ENCODE peak calls at places on chromosomes 7 and 10, in eight cellular contexts. R is omental fat pad, B is GM20000, Q is HFFc6, C is GM12865, V is fibroblast of mammary gland, T is BE2C, E is epithelial cell of proximal tubule. M is an unnamed sample.

GRCh38 chr10:48289652-48290238 is 15.2 kb upstream of the FRMPD2 start:
- DNase-seq in R (no peak), B (peak), Q (no peak), C (peak), V (peak), T (peak), E (no peak), M (peak)

GRCh38 chr7:153472516-153472915 is 579.7 kb upstream of the DPP6 start:
- DNase-seq in R (no peak), B (no peak), Q (no peak), C (no peak), V (no peak), T (no peak), E (no peak), M (no peak)

GRCh38 chr7:45174966-45175765 is 17.6 kb downstream of the RAMP3 start:
- DNase-seq in R (no peak), B (no peak), Q (no peak), C (no peak), V (no peak), T (no peak), E (no peak), M (peak)

GRCh38 chr7:151046603-151047573 is 1.4 kb upstream of the ASIC3 start:
- DNase-seq in R (no peak), B (no peak), Q (peak), C (no peak), V (peak), T (peak), E (no peak), M (no peak)

GRCh38 chr7:522071-522937 is 2.7 kb upstream of the PDGFA start:
- DNase-seq in R (no peak), B (peak), Q (no peak), C (peak), V (peak), T (no peak), E (no peak), M (no peak)

GRCh38 chr7:20777377-20778062 is 9.2 kb downstream of the SP8 start:
- DNase-seq in R (no peak), B (no peak), Q (no peak), C (no peak), V (no peak), T (no peak), E (no peak), M (no peak)

GRCh38 chr7:74130518-74130917 is 43.6 kb upstream of the EIF4H start:
- DNase-seq in R (no peak), B (no peak), Q (no peak), C (no peak), V (no peak), T (no peak), E (no peak), M (no peak)

GRCh38 chr10:85446852-85447251 is 919.7 kb downstream of the GRID1 start:
- DNase-seq in R (no peak), B (no peak), Q (no peak), C (no peak), V (no peak), T (no peak), E (no peak), M (no peak)

GRCh38 chr7:151382079-151382885 is 27.6 kb downstream of the WDR86 start:
- DNase-seq in R (no peak), B (no peak), Q (no peak), C (no peak), V (no peak), T (no peak), E (no peak), M (no peak)

GRCh38 chr7:82335927-82336326 is 107.7 kb downstream of the CACNA2D1 start:
- DNase-seq in R (no peak), B (no peak), Q (peak), C (peak), V (peak), T (peak), E (no peak), M (no peak)

GRCh38 chr7:158646766-158647474 is 57.7 kb downstream of the NCAPG2 start:
- DNase-seq in R (no peak), B (no peak), Q (no peak), C (peak), V (no peak), T (peak), E (no peak), M (no peak)

GRCh38 chr7:131157530-131158243 is 170.0 kb upstream of the MKLN1 start:
- DNase-seq in R (no peak), B (no peak), Q (no peak), C (no peak), V (peak), T (no peak), E (peak), M (no peak)

GRCh38 chr7:138935438-138936079 is 45.6 kb downstream of the KIAA1549 start:
- DNase-seq in R (no peak), B (no peak), Q (peak), C (no peak), V (peak), T (peak), E (peak), M (no peak)

GRCh38 chr10:72418679-72419078 is 64.0 kb upstream of the DNAJB12 start:
- DNase-seq in R (no peak), B (no peak), Q (no peak), C (no peak), V (no peak), T (no peak), E (no peak), M (no peak)

GRCh38 chr7:41779918-41780317 is 77.0 kb upstream of the INHBA start:
- DNase-seq in R (no peak), B (no peak), Q (no peak), C (no peak), V (no peak), T (no peak), E (no peak), M (no peak)

GRCh38 chr10:75043256-75044121 is 68.0 kb upstream of the SAMD8 start:
- DNase-seq in R (no peak), B (peak), Q (no peak), C (no peak), V (no peak), T (no peak), E (no peak), M (peak)

GRCh38 chr10:30645340-30645827 is 15.8 kb upstream of the LYZL2 start:
- DNase-seq in R (no peak), B (no peak), Q (peak), C (no peak), V (peak), T (peak), E (no peak), M (no peak)

GRCh38 chr7:141042222-141043193 is 27.8 kb upstream of the MRPS33 start:
- DNase-seq in R (no peak), B (no peak), Q (no peak), C (no peak), V (no peak), T (no peak), E (peak), M (no peak)

GRCh38 chr7:124060528-124060927 is 27.7 kb upstream of the TMEM229A start:
- DNase-seq in R (no peak), B (no peak), Q (no peak), C (no peak), V (no peak), T (no peak), E (no peak), M (no peak)

GRCh38 chr10:18195060-18195799 is 55.0 kb downstream of the CACNB2 start:
- DNase-seq in R (no peak), B (no peak), Q (no peak), C (no peak), V (peak), T (no peak), E (no peak), M (no peak)

GRCh38 chr7:144784943-144785342 is 50.9 kb downstream of the TPK1 start:
- DNase-seq in R (no peak), B (no peak), Q (no peak), C (no peak), V (peak), T (no peak), E (no peak), M (no peak)

GRCh38 chr10:103553743-103554487 is 60.4 kb downstream of the NEURL1 start:
- DNase-seq in R (no peak), B (no peak), Q (no peak), C (no peak), V (no peak), T (no peak), E (no peak), M (no peak)

GRCh38 chr7:97495487-97495886 is 236.4 kb upstream of the TAC1 start:
- DNase-seq in R (no peak), B (no peak), Q (no peak), C (no peak), V (no peak), T (no peak), E (no peak), M (no peak)

GRCh38 chr7:97503367-97504094 is 228.4 kb upstream of the TAC1 start:
- DNase-seq in R (no peak), B (no peak), Q (no peak), C (no peak), V (no peak), T (no peak), E (no peak), M (no peak)

DNA sequence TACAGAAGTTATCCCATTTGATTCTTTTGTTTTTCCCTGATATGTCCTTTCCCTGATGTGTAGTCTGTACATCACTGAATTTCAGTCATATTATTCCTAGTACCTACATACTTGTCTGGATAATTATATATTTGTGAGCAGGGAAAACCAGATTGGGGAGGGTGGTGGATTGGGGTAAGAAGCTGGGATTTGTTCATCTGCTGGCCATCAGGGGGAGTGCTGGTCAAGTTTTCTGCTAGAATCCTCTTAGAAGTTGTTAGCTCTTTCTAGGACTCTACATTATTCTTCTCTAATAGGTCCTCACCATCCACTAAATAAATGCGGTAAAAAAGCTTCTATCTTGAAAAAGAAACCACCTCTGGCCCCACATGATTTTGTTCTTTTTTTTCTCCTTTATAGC is 232.7 kb upstream of the TAC1 start:
- DNase-seq in R (no peak), B (peak), Q (peak), C (peak), V (peak), T (peak), E (peak), M (no peak)
- TF ChIP-seq CTCF in R (no peak), B (peak), Q (peak), C (peak), V (peak), T (peak), E (peak), M (peak)

DNA sequence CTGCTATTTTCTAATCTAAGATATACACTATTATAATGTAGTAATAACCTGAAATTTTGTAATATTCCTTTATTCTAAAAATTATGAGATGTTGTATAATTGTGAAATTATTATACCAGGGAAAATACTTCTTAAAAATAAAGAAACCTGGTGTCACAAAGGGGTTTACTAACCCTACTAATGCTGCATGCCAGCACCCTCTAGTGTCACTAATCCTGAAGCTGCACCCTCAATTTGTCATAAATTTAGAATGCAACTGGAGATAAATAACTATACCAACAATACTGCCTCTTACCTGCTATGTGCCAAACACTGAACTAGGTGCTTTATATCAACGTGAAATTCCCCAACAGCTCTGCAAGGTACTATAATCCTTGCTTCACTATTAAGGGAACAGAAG is 30.8 kb downstream of the TM9SF3 start:
- DNase-seq in R (no peak), B (no peak), Q (peak), C (peak), V (peak), T (peak), E (no peak), M (no peak)
- TF ChIP-seq CTCF in R (no peak), B (peak), Q (peak), C (no peak), V (peak), T (peak), E (peak), M (no peak)

GRCh38 chr10:3412646-3413045 is 240.1 kb upstream of the PITRM1 start:
- DNase-seq in R (no peak), B (no peak), Q (no peak), C (no peak), V (no peak), T (no peak), E (no peak), M (no peak)
- TF ChIP-seq CTCF in R (no peak), B (no peak), Q (no peak), C (no peak), V (no peak), T (no peak), E (no peak), M (no peak)

DNA sequence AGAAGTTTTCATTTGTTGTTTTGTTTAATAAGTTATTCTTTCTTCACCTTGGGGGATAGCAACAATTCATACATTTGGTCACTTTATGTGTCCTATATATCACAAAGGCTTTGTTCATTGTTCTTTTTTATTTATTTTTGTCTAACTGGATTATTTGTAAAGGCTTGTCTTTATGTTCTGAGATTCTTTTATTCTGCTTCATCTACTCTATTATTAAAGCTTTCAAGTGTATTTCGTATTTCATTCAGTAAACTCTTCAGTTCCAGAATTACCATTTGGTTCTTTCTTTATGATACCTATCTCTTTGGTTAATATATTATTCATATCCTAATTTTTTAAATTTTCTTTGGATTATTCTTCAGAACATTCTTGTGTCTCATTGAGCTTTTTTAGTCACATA is 942.9 kb downstream of the ANKRD7 start:
- DNase-seq in R (no peak), B (no peak), Q (no peak), C (no peak), V (no peak), T (no peak), E (no peak), M (no peak)
- TF ChIP-seq CTCF in R (no peak), B (no peak), Q (no peak), C (no peak), V (no peak), T (no peak), E (no peak), M (no peak)

GRCh38 chr7:75858430-75858829 is 20.4 kb upstream of the RHBDD2 start:
- DNase-seq in R (no peak), B (no peak), Q (no peak), C (no peak), V (no peak), T (no peak), E (no peak), M (no peak)
- TF ChIP-seq CTCF in R (no peak), B (no peak), Q (no peak), C (no peak), V (no peak), T (no peak), E (no peak), M (no peak)

GRCh38 chr10:126160971-126161630 is 227.2 kb downstream of the ADAM12 start:
- DNase-seq in R (no peak), B (no peak), Q (no peak), C (no peak), V (peak), T (no peak), E (no peak), M (no peak)
- TF ChIP-seq CTCF in R (no peak), B (no peak), Q (peak), C (no peak), V (peak), T (peak), E (peak), M (no peak)

GRCh38 chr7:128404826-128405344 is 4.9 kb downstream of the IMPDH1 start:
- DNase-seq in R (no peak), B (no peak), Q (peak), C (no peak), V (peak), T (no peak), E (no peak), M (no peak)
- TF ChIP-seq CTCF in R (no peak), B (no peak), Q (peak), C (no peak), V (peak), T (peak), E (peak), M (no peak)

DNA sequence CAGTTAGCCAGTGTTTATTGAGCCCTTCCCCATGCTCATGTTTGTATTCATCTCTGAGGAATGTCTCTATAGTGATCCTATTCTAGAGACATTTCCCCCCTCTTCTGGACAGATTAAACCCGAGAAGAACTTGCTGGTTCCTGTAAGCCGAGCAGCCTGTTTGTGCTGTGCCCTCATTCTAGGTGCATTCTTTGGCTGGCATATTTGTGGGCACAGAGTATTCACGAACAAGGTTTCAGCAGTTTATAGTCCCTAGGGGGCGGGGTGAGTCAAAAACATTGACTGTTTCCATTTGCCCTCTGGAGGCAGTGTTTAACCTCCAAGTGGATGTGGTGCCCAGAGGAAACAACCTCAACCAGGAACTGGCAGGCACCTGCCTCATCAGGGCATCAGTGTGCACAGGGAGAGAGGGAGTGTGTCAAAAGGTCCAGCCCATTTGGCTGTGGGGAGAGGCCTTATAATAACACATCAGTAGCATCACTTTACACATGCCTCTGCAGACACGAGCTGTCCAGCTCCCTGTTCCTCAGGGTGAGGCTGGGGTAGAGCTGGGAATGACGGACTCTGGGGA is 273.3 kb upstream of the LRGUK start:
- DNase-seq in R (no peak), B (peak), Q (peak), C (peak), V (peak), T (peak), E (peak), M (no peak)
- TF ChIP-seq CTCF in R (no peak), B (peak), Q (peak), C (peak), V (peak), T (peak), E (peak), M (no peak)